ENCODE peak calls at places on chromosomes 12 and 14, in eight cellular contexts. One of them, this sample, is unnamed.

GRCh38 chr14:56461876-56462275 is 117.7 kb upstream of the TMEM260 start:
- DNase-seq in fibroblast of pulmonary artery: no peak
- DNase-seq in fibroblast of mammary gland: no peak
- DNase-seq in choroid plexus epithelial cell: no peak
- DNase-seq in HFF-Myc: no peak
- DNase-seq in foreskin fibroblast: no peak
- DNase-seq in type B pancreatic cell: no peak
- DNase-seq in upper lobe of right lung: no peak
- DNase-seq in this sample: no peak

GRCh38 chr12:6949063-6949594 is 2.0 kb upstream of the PTPN6 start:
- DNase-seq in fibroblast of pulmonary artery: no peak
- DNase-seq in fibroblast of mammary gland: no peak
- DNase-seq in choroid plexus epithelial cell: no peak
- DNase-seq in HFF-Myc: no peak
- DNase-seq in foreskin fibroblast: no peak
- DNase-seq in type B pancreatic cell: no peak
- DNase-seq in upper lobe of right lung: peak; percentile 84
- DNase-seq in this sample: no peak

GRCh38 chr12:12007001-12007712 is 63.6 kb upstream of the BCL2L14 start:
- DNase-seq in fibroblast of pulmonary artery: no peak
- DNase-seq in fibroblast of mammary gland: peak; percentile 73
- DNase-seq in choroid plexus epithelial cell: peak; percentile 27
- DNase-seq in HFF-Myc: no peak
- DNase-seq in foreskin fibroblast: no peak
- DNase-seq in type B pancreatic cell: no peak
- DNase-seq in upper lobe of right lung: no peak
- DNase-seq in this sample: no peak

GRCh38 chr14:58738189-58738836 is 100.6 kb downstream of the DACT1 start:
- DNase-seq in fibroblast of pulmonary artery: peak; percentile 81
- DNase-seq in fibroblast of mammary gland: peak; percentile 93
- DNase-seq in choroid plexus epithelial cell: peak; percentile 92
- DNase-seq in HFF-Myc: peak; percentile 77
- DNase-seq in foreskin fibroblast: peak; percentile 88
- DNase-seq in type B pancreatic cell: no peak
- DNase-seq in upper lobe of right lung: no peak
- DNase-seq in this sample: no peak

GRCh38 chr12:122834229-122834920 is 882 bp upstream of the HIP1R start:
- DNase-seq in fibroblast of pulmonary artery: peak; percentile 57
- DNase-seq in fibroblast of mammary gland: peak; percentile 58
- DNase-seq in choroid plexus epithelial cell: peak; percentile 57
- DNase-seq in HFF-Myc: no peak
- DNase-seq in foreskin fibroblast: no peak
- DNase-seq in type B pancreatic cell: no peak
- DNase-seq in upper lobe of right lung: no peak
- DNase-seq in this sample: no peak

GRCh38 chr14:55125403-55125802 is 3.6 kb upstream of the LGALS3 start:
- DNase-seq in fibroblast of pulmonary artery: no peak
- DNase-seq in fibroblast of mammary gland: no peak
- DNase-seq in choroid plexus epithelial cell: no peak
- DNase-seq in HFF-Myc: no peak
- DNase-seq in foreskin fibroblast: no peak
- DNase-seq in type B pancreatic cell: no peak
- DNase-seq in upper lobe of right lung: no peak
- DNase-seq in this sample: no peak

GRCh38 chr14:54261283-54261682 is 135.5 kb upstream of the CDKN3 start:
- DNase-seq in fibroblast of pulmonary artery: no peak
- DNase-seq in fibroblast of mammary gland: no peak
- DNase-seq in choroid plexus epithelial cell: no peak
- DNase-seq in HFF-Myc: no peak
- DNase-seq in foreskin fibroblast: no peak
- DNase-seq in type B pancreatic cell: no peak
- DNase-seq in upper lobe of right lung: no peak
- DNase-seq in this sample: no peak

GRCh38 chr14:91395998-91396660 is 21.5 kb downstream of the CCDC88C start:
- DNase-seq in fibroblast of pulmonary artery: no peak
- DNase-seq in fibroblast of mammary gland: no peak
- DNase-seq in choroid plexus epithelial cell: no peak
- DNase-seq in HFF-Myc: no peak
- DNase-seq in foreskin fibroblast: no peak
- DNase-seq in type B pancreatic cell: no peak
- DNase-seq in upper lobe of right lung: no peak
- DNase-seq in this sample: no peak

GRCh38 chr12:49553512-49554088 is 14.3 kb downstream of the MCRS1 start:
- DNase-seq in fibroblast of pulmonary artery: peak; percentile 22
- DNase-seq in fibroblast of mammary gland: peak; percentile 16
- DNase-seq in choroid plexus epithelial cell: peak; percentile 42
- DNase-seq in HFF-Myc: no peak
- DNase-seq in foreskin fibroblast: no peak
- DNase-seq in type B pancreatic cell: no peak
- DNase-seq in upper lobe of right lung: no peak
- DNase-seq in this sample: peak; percentile 74

GRCh38 chr12:123006977-123007376 is 26.5 kb downstream of the ARL6IP4 start:
- DNase-seq in fibroblast of pulmonary artery: peak; percentile 3
- DNase-seq in fibroblast of mammary gland: no peak
- DNase-seq in choroid plexus epithelial cell: peak; percentile 10
- DNase-seq in HFF-Myc: no peak
- DNase-seq in foreskin fibroblast: peak; percentile 36
- DNase-seq in type B pancreatic cell: no peak
- DNase-seq in upper lobe of right lung: no peak
- DNase-seq in this sample: no peak

GRCh38 chr12:40435251-40435650 is 210.5 kb downstream of the LRRK2 start:
- DNase-seq in fibroblast of pulmonary artery: no peak
- DNase-seq in fibroblast of mammary gland: no peak
- DNase-seq in choroid plexus epithelial cell: no peak
- DNase-seq in HFF-Myc: no peak
- DNase-seq in foreskin fibroblast: no peak
- DNase-seq in type B pancreatic cell: no peak
- DNase-seq in upper lobe of right lung: no peak
- DNase-seq in this sample: no peak

GRCh38 chr12:51635371-51635770 is 44.3 kb downstream of the SCN8A start:
- DNase-seq in fibroblast of pulmonary artery: no peak
- DNase-seq in fibroblast of mammary gland: peak; percentile 21
- DNase-seq in choroid plexus epithelial cell: no peak
- DNase-seq in HFF-Myc: no peak
- DNase-seq in foreskin fibroblast: no peak
- DNase-seq in type B pancreatic cell: no peak
- DNase-seq in upper lobe of right lung: no peak
- DNase-seq in this sample: no peak

GRCh38 chr14:105021656-105022275 is 883 bp upstream of the CDCA4 start:
- DNase-seq in fibroblast of pulmonary artery: peak; percentile 37
- DNase-seq in fibroblast of mammary gland: peak; percentile 45
- DNase-seq in choroid plexus epithelial cell: peak; percentile 50
- DNase-seq in HFF-Myc: no peak
- DNase-seq in foreskin fibroblast: no peak
- DNase-seq in type B pancreatic cell: no peak
- DNase-seq in upper lobe of right lung: peak; percentile 75
- DNase-seq in this sample: no peak

GRCh38 chr12:2083008-2083407 is 30.2 kb downstream of the CACNA1C start:
- DNase-seq in fibroblast of pulmonary artery: no peak
- DNase-seq in fibroblast of mammary gland: peak; percentile 18
- DNase-seq in choroid plexus epithelial cell: no peak
- DNase-seq in HFF-Myc: no peak
- DNase-seq in foreskin fibroblast: peak; percentile 10
- DNase-seq in type B pancreatic cell: no peak
- DNase-seq in upper lobe of right lung: no peak
- DNase-seq in this sample: no peak

GRCh38 chr12:103964805-103965204 is 867 bp upstream of the TDG start:
- DNase-seq in fibroblast of pulmonary artery: no peak
- DNase-seq in fibroblast of mammary gland: no peak
- DNase-seq in choroid plexus epithelial cell: no peak
- DNase-seq in HFF-Myc: no peak
- DNase-seq in foreskin fibroblast: no peak
- DNase-seq in type B pancreatic cell: no peak
- DNase-seq in upper lobe of right lung: no peak
- DNase-seq in this sample: no peak

GRCh38 chr12:14845350-14845750 is 2.0 kb upstream of the ART4 start:
- DNase-seq in fibroblast of pulmonary artery: peak; percentile 82
- DNase-seq in fibroblast of mammary gland: peak; percentile 65
- DNase-seq in choroid plexus epithelial cell: peak; percentile 78
- DNase-seq in HFF-Myc: no peak
- DNase-seq in foreskin fibroblast: peak; percentile 40
- DNase-seq in type B pancreatic cell: no peak
- DNase-seq in upper lobe of right lung: no peak
- DNase-seq in this sample: peak; percentile 23

GRCh38 chr12:113891737-113892520 is 74.2 kb downstream of the RBM19 start:
- DNase-seq in fibroblast of pulmonary artery: no peak
- DNase-seq in fibroblast of mammary gland: no peak
- DNase-seq in choroid plexus epithelial cell: no peak
- DNase-seq in HFF-Myc: no peak
- DNase-seq in foreskin fibroblast: no peak
- DNase-seq in type B pancreatic cell: no peak
- DNase-seq in upper lobe of right lung: no peak
- DNase-seq in this sample: no peak

GRCh38 chr14:65095633-65096205 is 6.6 kb downstream of the MAX start:
- DNase-seq in fibroblast of pulmonary artery: peak; percentile 84
- DNase-seq in fibroblast of mammary gland: peak; percentile 78
- DNase-seq in choroid plexus epithelial cell: peak; percentile 91
- DNase-seq in HFF-Myc: peak; percentile 11
- DNase-seq in foreskin fibroblast: peak; percentile 9
- DNase-seq in type B pancreatic cell: no peak
- DNase-seq in upper lobe of right lung: no peak
- DNase-seq in this sample: no peak

GRCh38 chr12:97046901-97047300 is 139.8 kb downstream of the NEDD1 start:
- DNase-seq in fibroblast of pulmonary artery: no peak
- DNase-seq in fibroblast of mammary gland: no peak
- DNase-seq in choroid plexus epithelial cell: no peak
- DNase-seq in HFF-Myc: no peak
- DNase-seq in foreskin fibroblast: no peak
- DNase-seq in type B pancreatic cell: no peak
- DNase-seq in upper lobe of right lung: no peak
- DNase-seq in this sample: no peak

GRCh38 chr14:61334197-61334701 is 12.9 kb downstream of the PRKCH start:
- DNase-seq in fibroblast of pulmonary artery: no peak
- DNase-seq in fibroblast of mammary gland: no peak
- DNase-seq in choroid plexus epithelial cell: no peak
- DNase-seq in HFF-Myc: no peak
- DNase-seq in foreskin fibroblast: no peak
- DNase-seq in type B pancreatic cell: no peak
- DNase-seq in upper lobe of right lung: no peak
- DNase-seq in this sample: no peak

GRCh38 chr12:114895081-114895480 is 211.1 kb upstream of the TBX3 start:
- DNase-seq in fibroblast of pulmonary artery: no peak
- DNase-seq in fibroblast of mammary gland: no peak
- DNase-seq in choroid plexus epithelial cell: no peak
- DNase-seq in HFF-Myc: no peak
- DNase-seq in foreskin fibroblast: no peak
- DNase-seq in type B pancreatic cell: no peak
- DNase-seq in upper lobe of right lung: no peak
- DNase-seq in this sample: no peak

GRCh38 chr14:68729556-68729955 is 63.3 kb downstream of the ZFP36L1 start:
- DNase-seq in fibroblast of pulmonary artery: no peak
- DNase-seq in fibroblast of mammary gland: no peak
- DNase-seq in choroid plexus epithelial cell: no peak
- DNase-seq in HFF-Myc: no peak
- DNase-seq in foreskin fibroblast: no peak
- DNase-seq in type B pancreatic cell: no peak
- DNase-seq in upper lobe of right lung: no peak
- DNase-seq in this sample: no peak

GRCh38 chr14:104731249-104731924 is 7.4 kb downstream of the ADSS1 start:
- DNase-seq in fibroblast of pulmonary artery: no peak
- DNase-seq in fibroblast of mammary gland: no peak
- DNase-seq in choroid plexus epithelial cell: no peak
- DNase-seq in HFF-Myc: no peak
- DNase-seq in foreskin fibroblast: no peak
- DNase-seq in type B pancreatic cell: no peak
- DNase-seq in upper lobe of right lung: no peak
- DNase-seq in this sample: no peak

GRCh38 chr12:70660002-70660604 is 22.9 kb upstream of the PTPRB start:
- DNase-seq in fibroblast of pulmonary artery: no peak
- DNase-seq in fibroblast of mammary gland: no peak
- DNase-seq in choroid plexus epithelial cell: no peak
- DNase-seq in HFF-Myc: no peak
- DNase-seq in foreskin fibroblast: no peak
- DNase-seq in type B pancreatic cell: no peak
- DNase-seq in upper lobe of right lung: no peak
- DNase-seq in this sample: no peak
- TF ChIP-seq CTCF in fibroblast of pulmonary artery: no peak
- TF ChIP-seq CTCF in fibroblast of mammary gland: no peak
- TF ChIP-seq CTCF in choroid plexus epithelial cell: no peak
- TF ChIP-seq CTCF in HFF-Myc: no peak
- TF ChIP-seq CTCF in foreskin fibroblast: no peak
- TF ChIP-seq CTCF in type B pancreatic cell: no peak
- TF ChIP-seq CTCF in upper lobe of right lung: no peak
- TF ChIP-seq CTCF in this sample: no peak

DNA sequence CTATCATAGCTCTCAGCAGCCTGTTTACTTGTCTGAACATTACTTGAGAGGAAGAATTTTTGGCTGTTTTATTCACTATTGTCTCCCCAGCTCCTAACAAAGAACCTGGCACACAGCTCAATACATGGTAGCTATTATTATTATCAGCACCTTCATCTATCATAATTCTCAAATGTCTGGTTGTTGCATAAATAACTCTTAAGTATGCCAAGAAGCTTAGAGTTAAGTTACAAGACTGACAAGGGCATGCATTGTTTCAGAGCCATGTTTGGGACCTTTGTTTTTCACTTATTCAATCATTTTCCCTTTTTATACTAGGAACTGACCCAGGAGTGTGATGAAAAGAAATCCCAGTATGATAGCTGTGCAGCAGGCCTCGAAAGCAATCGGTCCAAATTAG is 77.5 kb upstream of the ATP2A2 start:
- DNase-seq in fibroblast of pulmonary artery: peak; percentile 18
- DNase-seq in fibroblast of mammary gland: no peak
- DNase-seq in choroid plexus epithelial cell: no peak
- DNase-seq in HFF-Myc: no peak
- DNase-seq in foreskin fibroblast: no peak
- DNase-seq in type B pancreatic cell: no peak
- DNase-seq in upper lobe of right lung: no peak
- DNase-seq in this sample: no peak
- TF ChIP-seq CTCF in fibroblast of pulmonary artery: no peak
- TF ChIP-seq CTCF in fibroblast of mammary gland: no peak
- TF ChIP-seq CTCF in choroid plexus epithelial cell: no peak
- TF ChIP-seq CTCF in HFF-Myc: no peak
- TF ChIP-seq CTCF in foreskin fibroblast: no peak
- TF ChIP-seq CTCF in type B pancreatic cell: no peak
- TF ChIP-seq CTCF in upper lobe of right lung: no peak
- TF ChIP-seq CTCF in this sample: no peak

GRCh38 chr14:102209224-102209966 is 69.7 kb downstream of the WDR20 start:
- DNase-seq in fibroblast of pulmonary artery: peak; percentile 35
- DNase-seq in fibroblast of mammary gland: peak; percentile 34
- DNase-seq in choroid plexus epithelial cell: peak; percentile 46
- DNase-seq in HFF-Myc: no peak
- DNase-seq in foreskin fibroblast: peak; percentile 34
- DNase-seq in type B pancreatic cell: no peak
- DNase-seq in upper lobe of right lung: peak; percentile 35
- DNase-seq in this sample: no peak
- TF ChIP-seq CTCF in fibroblast of pulmonary artery: peak; percentile 22
- TF ChIP-seq CTCF in fibroblast of mammary gland: peak; percentile 25
- TF ChIP-seq CTCF in choroid plexus epithelial cell: peak; percentile 54
- TF ChIP-seq CTCF in HFF-Myc: peak; percentile 36
- TF ChIP-seq CTCF in foreskin fibroblast: peak; percentile 33
- TF ChIP-seq CTCF in type B pancreatic cell: peak; percentile 43
- TF ChIP-seq CTCF in upper lobe of right lung: no peak
- TF ChIP-seq CTCF in this sample: peak; percentile 24

GRCh38 chr12:84601483-84601882 is 311.1 kb downstream of the SLC6A15 start:
- DNase-seq in fibroblast of pulmonary artery: no peak
- DNase-seq in fibroblast of mammary gland: no peak
- DNase-seq in choroid plexus epithelial cell: no peak
- DNase-seq in HFF-Myc: no peak
- DNase-seq in foreskin fibroblast: no peak
- DNase-seq in type B pancreatic cell: no peak
- DNase-seq in upper lobe of right lung: no peak
- DNase-seq in this sample: no peak
- TF ChIP-seq CTCF in fibroblast of pulmonary artery: no peak
- TF ChIP-seq CTCF in fibroblast of mammary gland: no peak
- TF ChIP-seq CTCF in choroid plexus epithelial cell: no peak
- TF ChIP-seq CTCF in HFF-Myc: no peak
- TF ChIP-seq CTCF in foreskin fibroblast: no peak
- TF ChIP-seq CTCF in type B pancreatic cell: no peak
- TF ChIP-seq CTCF in upper lobe of right lung: no peak
- TF ChIP-seq CTCF in this sample: no peak

GRCh38 chr12:120856980-120857379 is 47.2 kb downstream of the SPPL3 start:
- DNase-seq in fibroblast of pulmonary artery: no peak
- DNase-seq in fibroblast of mammary gland: no peak
- DNase-seq in choroid plexus epithelial cell: no peak
- DNase-seq in HFF-Myc: no peak
- DNase-seq in foreskin fibroblast: no peak
- DNase-seq in type B pancreatic cell: no peak
- DNase-seq in upper lobe of right lung: no peak
- DNase-seq in this sample: no peak
- TF ChIP-seq CTCF in fibroblast of pulmonary artery: peak; percentile 50
- TF ChIP-seq CTCF in fibroblast of mammary gland: peak; percentile 49
- TF ChIP-seq CTCF in choroid plexus epithelial cell: peak; percentile 63
- TF ChIP-seq CTCF in HFF-Myc: peak; percentile 48
- TF ChIP-seq CTCF in foreskin fibroblast: peak; percentile 42
- TF ChIP-seq CTCF in type B pancreatic cell: no peak
- TF ChIP-seq CTCF in upper lobe of right lung: peak; percentile 38
- TF ChIP-seq CTCF in this sample: peak; percentile 22

This sample was measured in D721Med.